ENCODE peak calls at places on chromosome 3, in six cellular contexts. One of them, this sample, is unnamed.

GRCh38 chr3:126964950-126965349 is 18.0 kb upstream of the PLXNA1 start:
- DNase-seq in T-helper 9 cell: no peak
- DNase-seq in NCI-H1930: no peak
- DNase-seq in GM03348: no peak
- DNase-seq in Calu3: no peak
- DNase-seq in amygdala: no peak
- DNase-seq in this sample: no peak

GRCh38 chr3:108485146-108485545 is 25.2 kb downstream of the MYH15 start:
- DNase-seq in NCI-H1930: no peak
- DNase-seq in GM03348: no peak
- DNase-seq in T-helper 9 cell: no peak
- DNase-seq in amygdala: no peak
- DNase-seq in Calu3: no peak
- DNase-seq in this sample: no peak

GRCh38 chr3:169627073-169627472 is 36.4 kb downstream of the MECOM start:
- DNase-seq in amygdala: no peak
- DNase-seq in Calu3: no peak
- DNase-seq in T-helper 9 cell: no peak
- DNase-seq in GM03348: no peak
- DNase-seq in NCI-H1930: no peak
- DNase-seq in this sample: no peak

GRCh38 chr3:111676177-111677021 is 81.3 kb upstream of the ZBED2 start:
- DNase-seq in Calu3: peak
- DNase-seq in T-helper 9 cell: no peak
- DNase-seq in amygdala: no peak
- DNase-seq in NCI-H1930: no peak
- DNase-seq in GM03348: no peak
- DNase-seq in this sample: no peak

GRCh38 chr3:77606372-77606771 is 566.5 kb downstream of the ROBO2 start:
- DNase-seq in amygdala: no peak
- DNase-seq in GM03348: no peak
- DNase-seq in T-helper 9 cell: no peak
- DNase-seq in NCI-H1930: no peak
- DNase-seq in Calu3: no peak
- DNase-seq in this sample: no peak

GRCh38 chr3:131540821-131541220 is 38.0 kb upstream of the MRPL3 start:
- DNase-seq in amygdala: no peak
- DNase-seq in GM03348: no peak
- DNase-seq in NCI-H1930: no peak
- DNase-seq in T-helper 9 cell: no peak
- DNase-seq in Calu3: no peak
- DNase-seq in this sample: no peak

GRCh38 chr3:25429960-25430941 is 2.2 kb downstream of the RARB start:
- DNase-seq in GM03348: no peak
- DNase-seq in T-helper 9 cell: no peak
- DNase-seq in Calu3: no peak
- DNase-seq in NCI-H1930: no peak
- DNase-seq in amygdala: no peak
- DNase-seq in this sample: peak

GRCh38 chr3:51375136-51375535 is 10.0 kb upstream of the MANF start:
- DNase-seq in amygdala: no peak
- DNase-seq in GM03348: no peak
- DNase-seq in T-helper 9 cell: no peak
- DNase-seq in Calu3: no peak
- DNase-seq in NCI-H1930: no peak
- DNase-seq in this sample: no peak

This sample was measured in adipocyte.